ENCODE peak calls at places on chromosomes 4 and X, in four cellular contexts. X is Kasumi-1; D is HT-29; G is activated CD4-positive, alpha-beta T cell treated with anti-CD3 and anti-CD28 coated beads, Interleukin-2, amount 50 U/mL, for 4 hours. M is an unnamed sample.

GRCh38 chrX:10217218-10217617 is 60.4 kb downstream of the CLCN4 start:
- DNase-seq in X (peak; percentile 2), D (no peak), G (no peak), M (no peak)

GRCh38 chr4:150216725-150217124 is 138.5 kb downstream of the DCLK2 start:
- DNase-seq in X (no peak), D (no peak), G (no peak), M (no peak)

GRCh38 chr4:111546881-111547280 is 598.4 kb upstream of the FAM241A start:
- DNase-seq in X (no peak), D (no peak), G (no peak), M (no peak)

GRCh38 chr4:6546681-6547447 is 28.1 kb upstream of the MAN2B2 start:
- DNase-seq in X (peak; percentile 74), D (peak; percentile 70), G (peak; percentile 18), M (peak; percentile 35)

GRCh38 chrX:15856580-15856979 is 2.0 kb upstream of the AP1S2 start:
- DNase-seq in X (no peak), D (no peak), G (no peak), M (no peak)

GRCh38 chr4:78439328-78439727 is 112.2 kb upstream of the ANXA3 start:
- DNase-seq in X (no peak), D (peak; percentile 12), G (no peak), M (no peak)

GRCh38 chrX:39012561-39013209 is 211.4 kb downstream of the MID1IP1 start:
- DNase-seq in X (no peak), D (no peak), G (no peak), M (no peak)

GRCh38 chr4:146959692-146960091 is 14.0 kb upstream of the TTC29 start:
- DNase-seq in X (no peak), D (no peak), G (no peak), M (no peak)

GRCh38 chr4:138426751-138427150 is 184.6 kb upstream of the SLC7A11 start:
- DNase-seq in X (no peak), D (no peak), G (no peak), M (no peak)

GRCh38 chr4:105074097-105074496 is 72.6 kb upstream of the TET2 start:
- DNase-seq in X (no peak), D (no peak), G (no peak), M (no peak)

GRCh38 chr4:804804-805203 is 21.1 kb downstream of the CPLX1 start:
- DNase-seq in X (no peak), D (no peak), G (no peak), M (no peak)